ENCODE peak calls at places on chromosomes 3 and 15, in nine cellular contexts. One of them, this sample, is unnamed.
A peak's percentile ranks its signal among the peaks of the same experiment; 100 is the strongest.

GRCh38 chr15:82129769-82130168 is 84.0 kb upstream of the MEX3B start:
- DNase-seq in DMS79 treated with DMSO at 0.1 percent for 48 hours: no peak
- DNase-seq in effector memory CD4-positive, alpha-beta T cell: no peak
- DNase-seq in pancreas: no peak
- DNase-seq in nephron progenitor cell: peak; percentile 33
- DNase-seq in smooth muscle cell of the brain vasculature: peak; percentile 26
- DNase-seq in activated T-cell treated with anti-CD3 and anti-CD28 coated beads, Interleukin-2, amount 50 U/mL, for 72 hours: no peak
- DNase-seq in aorta: no peak
- DNase-seq in H7: no peak
- DNase-seq in this sample: no peak

GRCh38 chr3:15460891-15461524 is 33.6 kb downstream of the EAF1 start:
- DNase-seq in aorta: no peak
- DNase-seq in H7: no peak
- DNase-seq in DMS79 treated with DMSO at 0.1 percent for 48 hours: no peak
- DNase-seq in nephron progenitor cell: no peak
- DNase-seq in activated T-cell treated with anti-CD3 and anti-CD28 coated beads, Interleukin-2, amount 50 U/mL, for 72 hours: no peak
- DNase-seq in effector memory CD4-positive, alpha-beta T cell: no peak
- DNase-seq in smooth muscle cell of the brain vasculature: no peak
- DNase-seq in pancreas: no peak
- DNase-seq in this sample: no peak

GRCh38 chr3:134477938-134478337 is 7.8 kb downstream of the ANAPC13 start:
- DNase-seq in effector memory CD4-positive, alpha-beta T cell: no peak
- DNase-seq in nephron progenitor cell: no peak
- DNase-seq in H7: no peak
- DNase-seq in smooth muscle cell of the brain vasculature: no peak
- DNase-seq in pancreas: no peak
- DNase-seq in activated T-cell treated with anti-CD3 and anti-CD28 coated beads, Interleukin-2, amount 50 U/mL, for 72 hours: no peak
- DNase-seq in aorta: no peak
- DNase-seq in DMS79 treated with DMSO at 0.1 percent for 48 hours: no peak
- DNase-seq in this sample: no peak

GRCh38 chr15:59349715-59350420 is 22.8 kb downstream of the MYO1E start:
- DNase-seq in smooth muscle cell of the brain vasculature: peak; percentile 33
- DNase-seq in H7: peak; percentile 48
- DNase-seq in DMS79 treated with DMSO at 0.1 percent for 48 hours: no peak
- DNase-seq in pancreas: no peak
- DNase-seq in nephron progenitor cell: no peak
- DNase-seq in aorta: no peak
- DNase-seq in effector memory CD4-positive, alpha-beta T cell: no peak
- DNase-seq in activated T-cell treated with anti-CD3 and anti-CD28 coated beads, Interleukin-2, amount 50 U/mL, for 72 hours: peak; percentile 22
- DNase-seq in this sample: no peak

GRCh38 chr3:144771401-144771870 is 799.8 kb downstream of the DIPK2A start:
- DNase-seq in pancreas: no peak
- DNase-seq in DMS79 treated with DMSO at 0.1 percent for 48 hours: no peak
- DNase-seq in effector memory CD4-positive, alpha-beta T cell: no peak
- DNase-seq in nephron progenitor cell: no peak
- DNase-seq in smooth muscle cell of the brain vasculature: peak; percentile 65
- DNase-seq in H7: no peak
- DNase-seq in aorta: no peak
- DNase-seq in activated T-cell treated with anti-CD3 and anti-CD28 coated beads, Interleukin-2, amount 50 U/mL, for 72 hours: no peak
- DNase-seq in this sample: no peak

GRCh38 chr15:52731004-52731403 is 51.8 kb upstream of the ATOSA start:
- DNase-seq in aorta: no peak
- DNase-seq in nephron progenitor cell: no peak
- DNase-seq in DMS79 treated with DMSO at 0.1 percent for 48 hours: no peak
- DNase-seq in smooth muscle cell of the brain vasculature: no peak
- DNase-seq in effector memory CD4-positive, alpha-beta T cell: no peak
- DNase-seq in activated T-cell treated with anti-CD3 and anti-CD28 coated beads, Interleukin-2, amount 50 U/mL, for 72 hours: no peak
- DNase-seq in H7: no peak
- DNase-seq in pancreas: no peak
- DNase-seq in this sample: no peak

GRCh38 chr3:117019082-117019713 is 309.6 kb downstream of the TUSC7 start:
- DNase-seq in DMS79 treated with DMSO at 0.1 percent for 48 hours: peak; percentile 82
- DNase-seq in smooth muscle cell of the brain vasculature: peak; percentile 39
- DNase-seq in activated T-cell treated with anti-CD3 and anti-CD28 coated beads, Interleukin-2, amount 50 U/mL, for 72 hours: peak; percentile 33
- DNase-seq in nephron progenitor cell: peak; percentile 66
- DNase-seq in aorta: no peak
- DNase-seq in H7: peak; percentile 41
- DNase-seq in pancreas: peak; percentile 50
- DNase-seq in effector memory CD4-positive, alpha-beta T cell: no peak
- DNase-seq in this sample: peak; percentile 80

GRCh38 chr3:40821316-40821715 is 296.6 kb downstream of the ZNF621 start:
- DNase-seq in activated T-cell treated with anti-CD3 and anti-CD28 coated beads, Interleukin-2, amount 50 U/mL, for 72 hours: no peak
- DNase-seq in smooth muscle cell of the brain vasculature: no peak
- DNase-seq in DMS79 treated with DMSO at 0.1 percent for 48 hours: no peak
- DNase-seq in aorta: no peak
- DNase-seq in H7: no peak
- DNase-seq in nephron progenitor cell: no peak
- DNase-seq in pancreas: no peak
- DNase-seq in effector memory CD4-positive, alpha-beta T cell: no peak
- DNase-seq in this sample: no peak

GRCh38 chr3:87426916-87427315 is 150.5 kb upstream of the POU1F1 start:
- DNase-seq in activated T-cell treated with anti-CD3 and anti-CD28 coated beads, Interleukin-2, amount 50 U/mL, for 72 hours: no peak
- DNase-seq in effector memory CD4-positive, alpha-beta T cell: no peak
- DNase-seq in DMS79 treated with DMSO at 0.1 percent for 48 hours: no peak
- DNase-seq in H7: no peak
- DNase-seq in smooth muscle cell of the brain vasculature: no peak
- DNase-seq in aorta: no peak
- DNase-seq in nephron progenitor cell: no peak
- DNase-seq in pancreas: no peak
- DNase-seq in this sample: no peak

GRCh38 chr15:82894971-82895520 is 57.5 kb downstream of the HOMER2 start:
- DNase-seq in H7: peak; percentile 36
- DNase-seq in pancreas: no peak
- DNase-seq in smooth muscle cell of the brain vasculature: no peak
- DNase-seq in DMS79 treated with DMSO at 0.1 percent for 48 hours: no peak
- DNase-seq in aorta: no peak
- DNase-seq in activated T-cell treated with anti-CD3 and anti-CD28 coated beads, Interleukin-2, amount 50 U/mL, for 72 hours: no peak
- DNase-seq in nephron progenitor cell: no peak
- DNase-seq in effector memory CD4-positive, alpha-beta T cell: no peak
- DNase-seq in this sample: no peak

GRCh38 chr3:25262322-25262721 is 165.7 kb upstream of the RARB start:
- DNase-seq in nephron progenitor cell: no peak
- DNase-seq in aorta: no peak
- DNase-seq in pancreas: no peak
- DNase-seq in effector memory CD4-positive, alpha-beta T cell: no peak
- DNase-seq in activated T-cell treated with anti-CD3 and anti-CD28 coated beads, Interleukin-2, amount 50 U/mL, for 72 hours: no peak
- DNase-seq in smooth muscle cell of the brain vasculature: no peak
- DNase-seq in H7: no peak
- DNase-seq in DMS79 treated with DMSO at 0.1 percent for 48 hours: no peak
- DNase-seq in this sample: no peak

GRCh38 chr3:15319575-15319974 is 12.8 kb downstream of the SH3BP5 start:
- DNase-seq in smooth muscle cell of the brain vasculature: no peak
- DNase-seq in activated T-cell treated with anti-CD3 and anti-CD28 coated beads, Interleukin-2, amount 50 U/mL, for 72 hours: no peak
- DNase-seq in H7: no peak
- DNase-seq in pancreas: no peak
- DNase-seq in nephron progenitor cell: no peak
- DNase-seq in effector memory CD4-positive, alpha-beta T cell: no peak
- DNase-seq in aorta: no peak
- DNase-seq in DMS79 treated with DMSO at 0.1 percent for 48 hours: peak; percentile 53
- DNase-seq in this sample: peak; percentile 55

GRCh38 chr15:60325905-60326304 is 71.9 kb downstream of the ANXA2 start:
- DNase-seq in activated T-cell treated with anti-CD3 and anti-CD28 coated beads, Interleukin-2, amount 50 U/mL, for 72 hours: no peak
- DNase-seq in aorta: no peak
- DNase-seq in DMS79 treated with DMSO at 0.1 percent for 48 hours: peak; percentile 69
- DNase-seq in effector memory CD4-positive, alpha-beta T cell: no peak
- DNase-seq in pancreas: no peak
- DNase-seq in H7: no peak
- DNase-seq in smooth muscle cell of the brain vasculature: no peak
- DNase-seq in nephron progenitor cell: no peak
- DNase-seq in this sample: no peak

This sample was measured in testis.